ENCODE peak calls at places on chromosome 14, in five cellular contexts. Q is NCI-H2081 treated with DMSO at 0.1 percent for 48 hours; F is CD4-positive, CD25-positive, alpha-beta regulatory T cell; G is nephron progenitor cell; P is IMR-90. Z is an unnamed sample.

GRCh38 chr14:105053996-105054395 is 11.2 kb downstream of the GPR132 start:
- DNase-seq in G (no peak), Q (no peak), F (no peak), P (no peak), Z (no peak)

GRCh38 chr14:82419933-82420332 is 886.3 kb upstream of the SEL1L start:
- DNase-seq in P (no peak), F (no peak), Q (no peak), G (no peak), Z (no peak)

GRCh38 chr14:95796846-95797245 is 79.8 kb upstream of the TUNAR start:
- DNase-seq in F (no peak), Q (no peak), G (no peak), P (no peak), Z (no peak)

GRCh38 chr14:30608533-30609006 is 13.5 kb upstream of the SCFD1 start:
- DNase-seq in Q (no peak), P (peak), G (no peak), F (no peak), Z (no peak)

GRCh38 chr14:72763892-72764291 is 130.0 kb downstream of the DPF3 start:
- DNase-seq in Q (no peak), G (no peak), F (no peak), P (no peak), Z (no peak)

GRCh38 chr14:72715215-72715909 is 178.5 kb downstream of the DPF3 start:
- DNase-seq in F (no peak), P (peak), G (no peak), Q (no peak), Z (no peak)

GRCh38 chr14:102097441-102098135 is 10.7 kb upstream of the HSP90AA1 start:
- DNase-seq in G (no peak), Q (no peak), F (no peak), P (no peak), Z (no peak)

GRCh38 chr14:92475451-92476187 is 38.0 kb upstream of the RIN3 start:
- DNase-seq in F (no peak), Q (no peak), G (no peak), P (no peak), Z (peak)

GRCh38 chr14:54577977-54578376 is 11.0 kb downstream of the SAMD4A start:
- DNase-seq in F (no peak), G (no peak), Q (no peak), P (peak), Z (no peak)

GRCh38 chr14:36315159-36315853 is 5.1 kb downstream of the MBIP start:
- DNase-seq in Q (no peak), G (no peak), P (no peak), F (no peak), Z (no peak)

GRCh38 chr14:79552778-79553177 is 658.5 kb downstream of the DIO2 start:
- DNase-seq in Q (no peak), F (no peak), G (peak), P (no peak), Z (no peak)

GRCh38 chr14:58638231-58639205 is 756 bp downstream of the DACT1 start:
- DNase-seq in P (peak), G (peak), F (no peak), Q (no peak), Z (peak)

GRCh38 chr14:38848243-38848642 is 254.8 kb downstream of the SEC23A start:
- DNase-seq in F (no peak), G (no peak), Q (no peak), P (no peak), Z (no peak)

GRCh38 chr14:78170203-78170602 is at the start of gene NRXN3:
- DNase-seq in F (no peak), G (peak), Q (no peak), P (no peak), Z (no peak)

GRCh38 chr14:99412122-99413061 is 68.3 kb downstream of the SETD3 start:
- DNase-seq in G (no peak), Q (no peak), P (peak), F (no peak), Z (no peak)

GRCh38 chr14:90626550-90626949 is 189.7 kb downstream of the TTC7B start:
- DNase-seq in Q (no peak), F (no peak), G (no peak), P (no peak), Z (no peak)

GRCh38 chr14:58832010-58832409 is 194.2 kb downstream of the DACT1 start:
- DNase-seq in F (no peak), P (no peak), Q (no peak), G (no peak), Z (no peak)

GRCh38 chr14:53953828-53954550 is 2.6 kb downstream of the BMP4 start:
- DNase-seq in G (peak), P (peak), F (no peak), Q (no peak), Z (peak)

GRCh38 chr14:82075566-82075965 is 541.9 kb upstream of the SEL1L start:
- DNase-seq in P (no peak), G (peak), F (no peak), Q (no peak), Z (no peak)

GRCh38 chr14:76640923-76641395 is 120.3 kb upstream of the VASH1 start:
- DNase-seq in P (no peak), Q (peak), F (no peak), G (no peak), Z (no peak)